ENCODE peak calls at places on chromosomes 3 and 15, in five cellular contexts. S is GM13976; M is stimulated activated CD4-positive, alpha-beta T cell treated with anti-CD3 and anti-CD28 coated beads, TNF-alpha, amount 100 ng/mL, for 4 hours; L is ELR; E is lower leg skin. V is an unnamed sample.
A peak's percentile ranks its signal among the peaks of the same experiment; 100 is the strongest.

GRCh38 chr3:63872135-63872924 is 8.7 kb downstream of the ATXN7 start:
- DNase-seq in E (no peak), M (no peak), L (peak; percentile 87), S (no peak), V (no peak)

GRCh38 chr15:25811481-25811906 is 51.6 kb downstream of the ATP10A start:
- DNase-seq in L (no peak), M (no peak), S (no peak), E (no peak), V (no peak)

GRCh38 chr3:156668073-156668763 is 6.2 kb upstream of the TIPARP start:
- DNase-seq in M (no peak), S (no peak), E (no peak), L (peak; percentile 74), V (no peak)

GRCh38 chr3:158961911-158962310 is 160.1 kb downstream of the MFSD1 start:
- DNase-seq in E (no peak), M (no peak), L (no peak), S (no peak), V (no peak)

GRCh38 chr3:11059090-11059798 is 66.7 kb downstream of the SLC6A1 start:
- DNase-seq in S (peak; percentile 73), E (peak; percentile 39), L (peak; percentile 91), M (no peak), V (peak; percentile 63)

GRCh38 chr15:44726568-44727461 is 9.5 kb upstream of the TRIM69 start:
- DNase-seq in E (peak; percentile 70), S (peak; percentile 61), L (peak; percentile 92), M (peak; percentile 46), V (peak; percentile 85)

GRCh38 chr3:122962149-122962548 is 65.4 kb downstream of the SEMA5B start:
- DNase-seq in M (no peak), S (no peak), L (no peak), E (no peak), V (no peak)

GRCh38 chr3:32956750-32957570 is 5.5 kb downstream of the CCR4 start:
- DNase-seq in E (no peak), M (no peak), S (no peak), L (peak; percentile 4), V (no peak)

GRCh38 chr15:31070867-31071266 is 30.7 kb downstream of the TRPM1 start:
- DNase-seq in E (no peak), L (no peak), S (no peak), M (no peak), V (no peak)

GRCh38 chr3:42847731-42848130 is 27.9 kb downstream of the CYP8B1 start:
- DNase-seq in S (no peak), M (no peak), E (no peak), L (no peak), V (no peak)

GRCh38 chr3:59885103-59885502 is 835.3 kb upstream of the CFAP20DC start:
- DNase-seq in S (no peak), L (no peak), E (no peak), M (no peak), V (no peak)

GRCh38 chr3:120743556-120744195 is 1.1 kb downstream of the GTF2E1 start:
- DNase-seq in S (no peak), L (peak; percentile 33), M (no peak), E (no peak), V (no peak)

GRCh38 chr3:159158213-159158612 is 356.4 kb downstream of the MFSD1 start:
- DNase-seq in L (peak; percentile 23), E (no peak), M (no peak), S (no peak), V (no peak)

GRCh38 chr3:182284793-182285192 is 508.5 kb upstream of the ATP11B start:
- DNase-seq in E (no peak), L (no peak), M (no peak), S (no peak), V (no peak)

GRCh38 chr15:53323197-53323596 is 436.3 kb downstream of the WDR72 start:
- DNase-seq in L (no peak), S (no peak), E (no peak), M (no peak), V (no peak)

GRCh38 chr3:57689367-57690053 is 3.4 kb downstream of the DENND6A start:
- DNase-seq in M (no peak), L (no peak), S (no peak), E (no peak), V (no peak)

GRCh38 chr3:140233702-140234101 is 298.7 kb downstream of the CLSTN2 start:
- DNase-seq in M (no peak), E (no peak), S (no peak), L (no peak), V (no peak)

GRCh38 chr3:43231276-43232000 is 54.9 kb upstream of the SNRK start:
- DNase-seq in S (no peak), E (no peak), M (no peak), L (peak; percentile 47), V (no peak)

GRCh38 chr3:141659821-141660597 is 78.1 kb upstream of the RNF7 start:
- DNase-seq in E (no peak), M (no peak), S (peak; percentile 34), L (peak; percentile 74), V (no peak)

GRCh38 chr3:100008081-100008698 is 106.1 kb downstream of the FILIP1L start:
- DNase-seq in M (no peak), L (no peak), E (no peak), S (no peak), V (no peak)

GRCh38 chr15:51004103-51004536 is 90.6 kb downstream of the TNFAIP8L3 start:
- DNase-seq in L (peak; percentile 20), E (peak; percentile 24), S (no peak), M (no peak), V (no peak)

GRCh38 chr15:51768018-51768417 is 16.6 kb downstream of the TMOD2 start:
- DNase-seq in E (no peak), L (no peak), M (no peak), S (no peak), V (no peak)

GRCh38 chr3:114623420-114624046 is 329.7 kb downstream of the TIGIT start:
- DNase-seq in E (no peak), L (peak; percentile 48), S (no peak), M (no peak), V (no peak)

GRCh38 chr3:66441124-66441523 is 59.7 kb downstream of the LRIG1 start:
- DNase-seq in M (no peak), S (no peak), E (no peak), L (peak; percentile 76), V (no peak)

GRCh38 chr3:154970796-154971195 is 109.3 kb upstream of the MME start:
- DNase-seq in E (no peak), L (peak; percentile 81), M (no peak), S (no peak), V (no peak)

GRCh38 chr3:36142746-36143145 is 237.6 kb upstream of the STAC start:
- DNase-seq in E (no peak), S (no peak), M (no peak), L (no peak), V (no peak)

GRCh38 chr3:198043149-198043548 is 83.1 kb downstream of the LMLN start:
- DNase-seq in S (no peak), L (no peak), M (no peak), E (no peak), V (no peak)

GRCh38 chr3:57000012-57000411 is 60.5 kb upstream of the SPATA12 start:
- DNase-seq in M (no peak), S (no peak), E (no peak), L (no peak), V (no peak)

GRCh38 chr3:12444582-12445468 is 39.5 kb upstream of the TSEN2 start:
- DNase-seq in S (no peak), M (no peak), L (peak; percentile 65), E (no peak), V (no peak)

GRCh38 chr15:38685686-38686339 is 121.2 kb upstream of the RASGRP1 start:
- DNase-seq in M (no peak), S (no peak), L (no peak), E (no peak), V (no peak)

GRCh38 chr15:31498329-31498728 is 171.7 kb downstream of the KLF13 start:
- DNase-seq in M (no peak), S (no peak), L (peak; percentile 3), E (no peak), V (no peak)

GRCh38 chr3:2921903-2922302 is 188.3 kb downstream of the IL5RA start:
- DNase-seq in S (peak; percentile 45), L (peak; percentile 0), E (no peak), M (no peak), V (no peak)

GRCh38 chr3:188000361-188000861 is 153.5 kb upstream of the LPP start:
- DNase-seq in L (no peak), M (no peak), E (no peak), S (no peak), V (no peak)

GRCh38 chr15:67784856-67785430 is 40.4 kb upstream of the SKOR1 start:
- DNase-seq in E (no peak), M (no peak), S (no peak), L (no peak), V (no peak)

GRCh38 chr15:58545307-58546065 is 113.7 kb downstream of the LIPC start:
- DNase-seq in M (no peak), L (peak; percentile 38), E (no peak), S (no peak), V (peak; percentile 74)

GRCh38 chr3:105553851-105554250 is 187.1 kb downstream of the ALCAM start:
- DNase-seq in M (no peak), L (peak; percentile 17), E (no peak), S (no peak), V (no peak)

GRCh38 chr3:48596157-48596556 is 1.0 kb upstream of the COL7A1 start:
- DNase-seq in M (no peak), S (no peak), L (peak; percentile 12), E (no peak), V (no peak)

GRCh38 chr15:49492834-49493233 is 69.8 kb downstream of the FGF7 start:
- DNase-seq in L (peak; percentile 83), E (no peak), S (no peak), M (no peak), V (no peak)

GRCh38 chr3:99842826-99843589 is 25.3 kb downstream of the CMSS1 start:
- DNase-seq in L (peak; percentile 76), S (no peak), M (no peak), E (no peak), V (no peak)

V was measured in stimulated activated effector memory CD8-positive, alpha-beta T cell treated with anti-CD3 and anti-CD28 coated beads, Interleukin-12 subunit alpha, Interleukin-12 subunit beta, amount 100 ng/mL, for 72 hours.